ENCODE peak calls at places on chromosomes 11 and 22, in four cellular contexts. F is IMR-90, T is K562, Q is GM12878. B is an unnamed sample.

GRCh38 chr11:109026891-109027489 is 362.1 kb downstream of the DDX10 start:
- DNase-seq in F (peak; percentile 66), Q (no peak), T (no peak), B (no peak)

GRCh38 chr11:122209619-122210377 is 93.8 kb upstream of the BLID start:
- DNase-seq in F (peak; percentile 88), T (no peak), Q (no peak), B (peak; percentile 87)

GRCh38 chr11:60984616-60985015 is 13.1 kb downstream of the CD6 start:
- DNase-seq in Q (no peak), T (no peak), F (no peak), B (no peak)

GRCh38 chr11:71447791-71448256 is 369 bp downstream of the DHCR7 start:
- DNase-seq in Q (no peak), F (no peak), T (peak; percentile 85), B (peak; percentile 28)

GRCh38 chr11:43924112-43924855 is 18.2 kb upstream of the C11orf96 start:
- DNase-seq in F (no peak), T (no peak), Q (no peak), B (no peak)

GRCh38 chr11:96097844-96098421 is 174.0 kb upstream of the MTMR2 start:
- DNase-seq in T (no peak), Q (no peak), F (peak; percentile 36), B (no peak)

GRCh38 chr11:20158597-20159257 is 1.5 kb downstream of the DBX1 start:
- DNase-seq in T (peak; percentile 36), F (peak; percentile 50), Q (no peak), B (peak; percentile 60)

GRCh38 chr22:39658806-39659463 is 88.4 kb downstream of the CACNA1I start:
- DNase-seq in F (no peak), Q (no peak), T (no peak), B (no peak)

GRCh38 chr11:19995131-19995530 is 165.1 kb downstream of the DBX1 start:
- DNase-seq in T (peak; percentile 25), F (peak; percentile 97), Q (no peak), B (peak; percentile 39)

GRCh38 chr11:125329786-125330185 is 165.2 kb downstream of the PKNOX2 start:
- DNase-seq in F (no peak), Q (no peak), T (no peak), B (no peak)

GRCh38 chr11:11313426-11313825 is 39.6 kb downstream of the CSNK2A3 start:
- DNase-seq in T (no peak), F (peak; percentile 50), Q (no peak), B (no peak)

GRCh38 chr22:27393371-27393770 is 408.2 kb downstream of the MN1 start:
- DNase-seq in Q (no peak), F (no peak), T (no peak), B (no peak)

DNA sequence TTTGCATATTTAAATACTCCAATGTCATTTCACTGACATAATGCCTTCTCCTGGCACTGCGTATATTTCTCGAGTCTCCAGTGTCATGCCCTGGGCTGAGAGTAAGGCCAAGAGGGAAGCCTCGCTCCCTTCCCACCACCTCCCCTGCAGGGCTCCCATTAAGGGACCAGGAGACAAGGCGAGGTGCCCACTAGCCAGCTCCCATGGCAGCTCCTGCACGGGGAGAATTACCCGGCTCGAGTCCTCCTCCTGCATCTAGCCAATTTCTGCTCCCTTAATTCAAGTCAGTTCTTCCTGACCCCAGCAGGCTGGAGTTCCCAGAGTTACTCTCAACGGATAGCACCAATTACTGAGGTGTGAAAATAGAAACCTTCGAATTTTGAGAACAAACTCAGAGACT is 31.9 kb downstream of the OPCML start:
- DNase-seq in Q (no peak), T (no peak), F (no peak), B (no peak)
- TF ChIP-seq FOS in Q (no peak), T (no peak), F (no peak), B (no peak)

GRCh38 chr11:75238595-75239245 is 1.9 kb upstream of the TPBGL start:
- DNase-seq in F (no peak), T (no peak), Q (no peak), B (no peak)
- TF ChIP-seq FOS in F (no peak), T (no peak), Q (no peak), B (no peak)

GRCh38 chr22:43440556-43440955 is 28.7 kb downstream of the MPPED1 start:
- DNase-seq in Q (no peak), F (no peak), T (no peak), B (no peak)
- TF ChIP-seq FOS in Q (no peak), F (no peak), T (no peak), B (no peak)

DNA sequence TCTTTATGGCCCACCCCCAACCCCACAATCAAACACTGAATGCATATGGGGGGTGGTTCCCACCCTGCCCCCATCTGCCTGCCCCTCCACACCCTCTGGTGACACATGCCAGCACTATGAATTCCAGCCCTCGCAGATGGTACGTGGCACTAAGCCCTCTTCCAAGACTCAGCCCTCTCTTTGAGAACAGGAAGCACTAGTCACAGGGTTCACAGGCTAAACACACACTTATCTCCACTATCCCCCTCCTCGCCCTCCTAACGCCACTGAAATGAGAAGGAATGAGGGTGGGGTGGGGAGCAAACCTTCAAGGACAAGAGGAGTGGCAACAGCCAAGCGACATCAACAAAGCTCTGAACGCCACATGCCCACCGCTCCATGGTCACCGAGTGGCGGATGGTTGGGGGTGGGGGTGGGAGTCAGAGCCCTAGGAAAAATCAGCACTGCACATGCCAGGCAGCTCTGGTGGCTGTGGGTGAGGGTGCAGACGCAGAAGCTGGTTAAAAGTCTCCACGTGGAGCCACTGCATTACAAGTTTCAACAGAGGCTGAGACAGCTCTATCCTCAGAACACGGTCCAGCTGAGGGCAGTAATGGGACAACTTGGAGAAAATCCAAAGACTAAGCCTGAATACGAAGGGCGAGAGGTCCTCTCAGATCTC is 33.6 kb downstream of the TMEM184B start:
- DNase-seq in T (no peak), F (peak; percentile 98), Q (no peak), B (peak; percentile 83)
- TF ChIP-seq FOS in T (no peak), F (peak; percentile 88), Q (no peak), B (peak; percentile 68)

DNA sequence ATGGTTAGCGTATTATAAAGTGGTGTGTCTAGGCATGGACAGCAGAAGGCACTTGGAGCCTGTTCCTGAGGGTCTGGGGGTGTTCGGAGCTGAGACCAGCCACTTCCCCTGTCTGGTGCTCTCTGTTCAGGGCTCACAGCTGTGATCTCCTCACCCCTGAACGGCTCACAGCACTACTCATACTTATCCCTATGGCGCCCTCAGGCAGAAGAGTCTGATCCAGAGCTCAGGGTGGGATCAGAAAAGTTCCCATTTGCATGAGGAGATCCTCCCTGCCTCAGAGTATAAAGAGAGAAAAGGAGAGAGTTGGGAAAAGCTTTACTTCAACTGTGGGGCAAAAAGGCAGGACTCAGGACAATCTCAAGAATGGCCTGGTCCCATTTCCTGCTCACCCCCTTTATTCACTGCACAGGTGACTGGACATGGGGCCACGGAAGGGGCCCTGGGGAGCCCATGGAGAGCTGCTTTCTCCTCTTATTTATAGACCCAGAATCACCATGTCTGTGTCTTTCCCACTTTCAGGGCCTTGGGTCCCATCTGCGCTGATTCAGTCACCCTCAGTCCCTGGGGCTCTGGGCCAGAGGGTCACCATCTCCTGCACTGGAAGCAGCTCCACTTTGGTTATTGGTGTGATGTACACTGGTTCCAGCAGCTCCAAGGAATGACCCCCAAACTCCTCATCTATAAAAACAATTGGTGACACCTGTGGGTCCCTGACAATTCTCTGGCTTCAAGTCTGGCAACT is 97.0 kb upstream of the TOP3B start:
- DNase-seq in Q (no peak), T (no peak), F (no peak), B (no peak)
- TF ChIP-seq FOS in Q (no peak), T (no peak), F (no peak), B (no peak)

GRCh38 chr22:46131151-46131587 is 19.2 kb upstream of the PPARA start:
- DNase-seq in F (no peak), Q (no peak), T (peak; percentile 52), B (no peak)
- TF ChIP-seq FOS in F (no peak), Q (no peak), T (no peak), B (no peak)